ENCODE peak calls at places on chromosomes 4 and X, in six cellular contexts. One of them, this sample, is unnamed.

GRCh38 chr4:183657564-183657963 is 1.4 kb downstream of the RWDD4 start:
- DNase-seq in endothelial cell: no peak
- DNase-seq in AG10803: peak
- DNase-seq in ELR: peak
- DNase-seq in HCT116: no peak
- DNase-seq in left ventricle myocardium superior: no peak
- DNase-seq in this sample: no peak

GRCh38 chrX:30620980-30621716 is 32.1 kb upstream of the GK start:
- DNase-seq in HCT116: no peak
- DNase-seq in left ventricle myocardium superior: no peak
- DNase-seq in ELR: peak
- DNase-seq in endothelial cell: no peak
- DNase-seq in AG10803: peak
- DNase-seq in this sample: no peak

GRCh38 chrX:41350150-41350975 is 16.4 kb downstream of the DDX3X start:
- DNase-seq in ELR: peak
- DNase-seq in HCT116: no peak
- DNase-seq in endothelial cell: no peak
- DNase-seq in AG10803: peak
- DNase-seq in left ventricle myocardium superior: no peak
- DNase-seq in this sample: no peak

GRCh38 chr4:154998284-154998683 is 210.2 kb upstream of the NPY2R start:
- DNase-seq in HCT116: no peak
- DNase-seq in endothelial cell: no peak
- DNase-seq in left ventricle myocardium superior: no peak
- DNase-seq in AG10803: peak
- DNase-seq in ELR: peak
- DNase-seq in this sample: no peak

GRCh38 chr4:150491132-150492049 is 90.6 kb upstream of the MAB21L2 start:
- DNase-seq in ELR: no peak
- DNase-seq in endothelial cell: no peak
- DNase-seq in HCT116: no peak
- DNase-seq in AG10803: no peak
- DNase-seq in left ventricle myocardium superior: no peak
- DNase-seq in this sample: no peak

GRCh38 chrX:1391707-1392375 is at the start of gene SLC25A6:
- DNase-seq in AG10803: peak
- DNase-seq in endothelial cell: peak
- DNase-seq in ELR: peak
- DNase-seq in HCT116: peak
- DNase-seq in left ventricle myocardium superior: peak
- DNase-seq in this sample: peak

GRCh38 chr4:165199722-165200121 is 7.6 kb upstream of the KLHL2 start:
- DNase-seq in HCT116: no peak
- DNase-seq in ELR: no peak
- DNase-seq in left ventricle myocardium superior: no peak
- DNase-seq in AG10803: peak
- DNase-seq in endothelial cell: no peak
- DNase-seq in this sample: no peak

GRCh38 chrX:103464071-103464773 is 55.1 kb downstream of the RAB40A start:
- DNase-seq in ELR: peak
- DNase-seq in HCT116: peak
- DNase-seq in AG10803: peak
- DNase-seq in endothelial cell: peak
- DNase-seq in left ventricle myocardium superior: no peak
- DNase-seq in this sample: peak

GRCh38 chrX:39165773-39166172 is 364.5 kb downstream of the MID1IP1 start:
- DNase-seq in ELR: no peak
- DNase-seq in endothelial cell: no peak
- DNase-seq in HCT116: no peak
- DNase-seq in left ventricle myocardium superior: no peak
- DNase-seq in AG10803: no peak
- DNase-seq in this sample: no peak

GRCh38 chrX:22135994-22136684 is 104.0 kb downstream of the PHEX start:
- DNase-seq in ELR: peak
- DNase-seq in AG10803: peak
- DNase-seq in left ventricle myocardium superior: no peak
- DNase-seq in endothelial cell: peak
- DNase-seq in HCT116: peak
- DNase-seq in this sample: no peak

GRCh38 chr4:105624530-105624929 is 72.1 kb downstream of the ARHGEF38 start:
- DNase-seq in HCT116: no peak
- DNase-seq in endothelial cell: no peak
- DNase-seq in AG10803: peak
- DNase-seq in ELR: peak
- DNase-seq in left ventricle myocardium superior: no peak
- DNase-seq in this sample: peak

GRCh38 chr4:142713282-142714030 is 132.6 kb downstream of the INPP4B start:
- DNase-seq in endothelial cell: no peak
- DNase-seq in ELR: no peak
- DNase-seq in left ventricle myocardium superior: no peak
- DNase-seq in AG10803: no peak
- DNase-seq in HCT116: no peak
- DNase-seq in this sample: no peak

GRCh38 chr4:147714575-147715401 is 17.1 kb upstream of the ARHGAP10 start:
- DNase-seq in ELR: peak
- DNase-seq in HCT116: no peak
- DNase-seq in left ventricle myocardium superior: no peak
- DNase-seq in endothelial cell: no peak
- DNase-seq in AG10803: peak
- DNase-seq in this sample: no peak

GRCh38 chr4:103996059-103996458 is 276.3 kb upstream of the TACR3 start:
- DNase-seq in ELR: peak
- DNase-seq in AG10803: no peak
- DNase-seq in left ventricle myocardium superior: no peak
- DNase-seq in HCT116: peak
- DNase-seq in endothelial cell: no peak
- DNase-seq in this sample: no peak

GRCh38 chrX:17595456-17596035 is 141.7 kb upstream of the SCML1 start:
- DNase-seq in endothelial cell: no peak
- DNase-seq in ELR: peak
- DNase-seq in HCT116: no peak
- DNase-seq in AG10803: peak
- DNase-seq in left ventricle myocardium superior: no peak
- DNase-seq in this sample: no peak